ENCODE peak calls at places on chromosome X, in nine cellular contexts. Z, C, D, L, G, N, B, H and O are unnamed samples.

GRCh38 chrX:115565888-115566287 is 4.9 kb downstream of the PLS3 start:
- DNase-seq in Z (no peak), G (no peak), D (no peak), N (no peak), C (no peak), B (no peak), H (no peak), L (no peak), O (no peak)

GRCh38 chrX:1537031-1537715 is at the start of gene P2RY8:
- DNase-seq in C (no peak), H (peak), B (peak), L (peak), G (no peak), Z (no peak), D (no peak), N (no peak), O (peak)

GRCh38 chrX:72016881-72017783 is 106.5 kb downstream of the NHSL2 start:
- DNase-seq in L (no peak), Z (no peak), C (no peak), N (peak), B (no peak), D (no peak), H (no peak), G (no peak), O (no peak)

GRCh38 chrX:135295238-135295943 is 13.9 kb upstream of the ETDC start:
- DNase-seq in B (peak), D (peak), G (no peak), C (no peak), Z (peak), L (no peak), N (peak), H (peak), O (peak)

GRCh38 chrX:130916636-130917422 is 13.8 kb upstream of the ENOX2 start:
- DNase-seq in N (peak), D (no peak), Z (peak), H (peak), L (peak), G (peak), B (no peak), C (peak), O (peak)

GRCh38 chrX:150693782-150694574 is 782 bp downstream of the MTMR1 start:
- DNase-seq in Z (peak), D (peak), C (no peak), N (peak), L (peak), B (no peak), G (peak), H (peak), O (peak)

GRCh38 chrX:40433160-40433559 is 147.6 kb upstream of the ATP6AP2 start:
- DNase-seq in Z (no peak), B (no peak), H (no peak), C (no peak), G (no peak), N (no peak), D (no peak), L (no peak), O (no peak)

GRCh38 chrX:26442340-26442739 is 226.4 kb downstream of the MAGEB5 start:
- DNase-seq in L (no peak), D (no peak), G (peak), C (peak), H (no peak), Z (peak), N (no peak), B (no peak), O (no peak)

GRCh38 chrX:112941209-112941788 is 100.7 kb upstream of the AMOT start:
- DNase-seq in C (no peak), D (no peak), H (no peak), N (no peak), L (peak), B (no peak), Z (no peak), G (no peak), O (no peak)

GRCh38 chrX:9374537-9374936 is 90.3 kb upstream of the TBL1X start:
- DNase-seq in B (no peak), D (no peak), Z (no peak), N (no peak), G (no peak), H (no peak), C (no peak), L (no peak), O (peak)

GRCh38 chrX:65451663-65452062 is 82.9 kb downstream of the LAS1L start:
- DNase-seq in D (peak), Z (peak), H (no peak), N (no peak), L (peak), B (no peak), G (peak), C (no peak), O (no peak)

GRCh38 chrX:109384569-109385174 is 97.2 kb downstream of the GUCY2F start:
- DNase-seq in Z (no peak), C (no peak), D (no peak), N (no peak), B (no peak), L (peak), G (peak), H (no peak), O (no peak)

GRCh38 chrX:110156167-110156754 is 153.3 kb downstream of the TMEM164 start:
- DNase-seq in B (no peak), G (no peak), L (peak), D (no peak), Z (no peak), C (no peak), N (no peak), H (no peak), O (no peak)

GRCh38 chrX:110056419-110056818 is 53.5 kb downstream of the TMEM164 start:
- DNase-seq in Z (no peak), G (no peak), C (no peak), L (no peak), B (no peak), D (no peak), H (no peak), N (no peak), O (no peak)

GRCh38 chrX:39479856-39480255 is 617.9 kb downstream of the BCOR start:
- DNase-seq in B (no peak), G (no peak), H (no peak), C (no peak), L (no peak), Z (no peak), D (no peak), N (no peak), O (no peak)

GRCh38 chrX:69196666-69197065 is 31.4 kb upstream of the PJA1 start:
- DNase-seq in G (no peak), L (no peak), N (no peak), B (no peak), D (no peak), Z (no peak), H (no peak), C (no peak), O (no peak)

GRCh38 chrX:12210196-12210815 is 72.0 kb downstream of the FRMPD4 start:
- DNase-seq in N (no peak), L (peak), G (no peak), H (no peak), C (no peak), D (no peak), B (no peak), Z (no peak), O (no peak)